ENCODE peak calls at places on chromosome 11, in seven cellular contexts. J is activated T-cell treated with anti-CD3 and anti-CD28 coated beads for 1 hour, L is MV-4-11, N is ovary, I is hepatic stellate cell, R is cerebellar nuclear complex, P is NCI-H1930. Y is an unnamed sample.

GRCh38 chr11:118267486-118267885 is 3.4 kb upstream of the MPZL2 start:
- DNase-seq in J (no peak), L (no peak), N (no peak), I (no peak), R (no peak), P (no peak), Y (no peak)

GRCh38 chr11:27757953-27758352 is 57.7 kb upstream of the BDNF start:
- DNase-seq in J (no peak), L (peak), N (no peak), I (peak), R (no peak), P (no peak), Y (no peak)

GRCh38 chr11:47611240-47611863 is 17.1 kb upstream of the C1QTNF4 start:
- DNase-seq in J (no peak), L (peak), N (no peak), I (no peak), R (no peak), P (no peak), Y (no peak)

GRCh38 chr11:116343270-116343669 is 429.5 kb downstream of the BUD13 start:
- DNase-seq in J (no peak), L (no peak), N (no peak), I (no peak), R (no peak), P (no peak), Y (no peak)

GRCh38 chr11:65188486-65188885 is 6.8 kb downstream of the CAPN1 start:
- DNase-seq in J (no peak), L (no peak), N (peak), I (no peak), R (no peak), P (no peak), Y (no peak)

GRCh38 chr11:79902493-79902892 is 461.7 kb upstream of the TENM4 start:
- DNase-seq in J (no peak), L (no peak), N (no peak), I (peak), R (no peak), P (no peak), Y (no peak)

GRCh38 chr11:45879803-45880685 is 5.4 kb upstream of the MAPK8IP1 start:
- DNase-seq in J (no peak), L (peak), N (no peak), I (no peak), R (no peak), P (no peak), Y (no peak)

GRCh38 chr11:125941606-125942275 is 4.1 kb upstream of the VSIG10L2 start:
- DNase-seq in J (peak), L (no peak), N (peak), I (peak), R (no peak), P (peak), Y (peak)

GRCh38 chr11:8357505-8357888 is 93.8 kb upstream of the LMO1 start:
- DNase-seq in J (no peak), L (no peak), N (no peak), I (no peak), R (no peak), P (no peak), Y (no peak)

GRCh38 chr11:44376423-44376822 is 66.5 kb upstream of the ALX4 start:
- DNase-seq in J (no peak), L (peak), N (no peak), I (no peak), R (no peak), P (no peak), Y (no peak)